ENCODE peak calls at places on chromosome 5, in nine cellular contexts. U is endothelial cell of umbilical vein; S is stimulated activated naive B cell treated with anti-CD40 and anti-IgM and Interleukin-4, amounts not matched to agents 10 μg/mL and 1 μg/mL and 100 μg/mL, for 72 hours; M is HL-60; P is stimulated activated CD8-positive, alpha-beta memory T cell treated with anti-CD3 and anti-CD28 coated beads, Interleukin-7, amount 100 ng/mL, for 24 hours; C is Peyer's patch; K is CD8-positive, alpha-beta memory T cell; E is HEK293T; N is T-helper 9 cell. L is an unnamed sample.

GRCh38 chr5:109880907-109881685 is 191.4 kb downstream of the MAN2A1 start:
- DNase-seq in U (peak; percentile 39), S (no peak), M (no peak), P (no peak), C (no peak), K (no peak), E (no peak), N (no peak), L (no peak)

GRCh38 chr5:135747824-135748223 is 86.6 kb upstream of the SLC25A48 start:
- DNase-seq in U (no peak), S (no peak), M (no peak), P (no peak), C (no peak), K (no peak), E (no peak), N (no peak), L (no peak)

GRCh38 chr5:159581502-159582249 is 251.4 kb upstream of the IL12B start:
- DNase-seq in U (no peak), S (no peak), M (no peak), P (no peak), C (no peak), K (no peak), E (no peak), N (no peak), L (no peak)

GRCh38 chr5:137201876-137202275 is 297.2 kb downstream of the SPOCK1 start:
- DNase-seq in U (no peak), S (no peak), M (no peak), P (no peak), C (no peak), K (no peak), E (no peak), N (no peak), L (no peak)

GRCh38 chr5:36876389-36876964 is at the start of gene NIPBL:
- DNase-seq in U (peak; percentile 88), S (peak; percentile 85), M (peak; percentile 80), P (peak; percentile 74), C (peak; percentile 93), K (peak; percentile 85), E (peak; percentile 78), N (peak; percentile 85), L (peak; percentile 67)

GRCh38 chr5:82628364-82628910 is 350.3 kb upstream of the RPS23 start:
- DNase-seq in U (peak; percentile 69), S (no peak), M (no peak), P (no peak), C (no peak), K (no peak), E (no peak), N (no peak), L (no peak)

GRCh38 chr5:145629047-145629446 is 206.1 kb downstream of the PRELID2 start:
- DNase-seq in U (no peak), S (no peak), M (no peak), P (no peak), C (no peak), K (no peak), E (no peak), N (no peak), L (no peak)

GRCh38 chr5:159763564-159763963 is 152.7 kb upstream of the ADRA1B start:
- DNase-seq in U (no peak), S (no peak), M (no peak), P (no peak), C (no peak), K (no peak), E (no peak), N (no peak), L (no peak)

GRCh38 chr5:56479126-56479525 is 246.0 kb upstream of the ANKRD55 start:
- DNase-seq in U (no peak), S (no peak), M (no peak), P (no peak), C (no peak), K (no peak), E (no peak), N (no peak), L (no peak)

GRCh38 chr5:168076561-168076991 is 214.9 kb upstream of the WWC1 start:
- DNase-seq in U (no peak), S (no peak), M (no peak), P (no peak), C (no peak), K (no peak), E (peak; percentile 34), N (no peak), L (no peak)

GRCh38 chr5:62132279-62132678 is 173.7 kb upstream of the KIF2A start:
- DNase-seq in U (no peak), S (no peak), M (no peak), P (no peak), C (no peak), K (no peak), E (no peak), N (no peak), L (no peak)

GRCh38 chr5:180633283-180634177 is 15.9 kb downstream of the FLT4 start:
- DNase-seq in U (no peak), S (no peak), M (no peak), P (no peak), C (no peak), K (no peak), E (no peak), N (no peak), L (no peak)

GRCh38 chr5:55540024-55540423 is 5.3 kb upstream of the PLPP1 start:
- DNase-seq in U (no peak), S (no peak), M (no peak), P (no peak), C (no peak), K (no peak), E (no peak), N (no peak), L (no peak)

GRCh38 chr5:68834486-68834885 is 259.3 kb upstream of the SLC30A5 start:
- DNase-seq in U (no peak), S (no peak), M (no peak), P (no peak), C (no peak), K (no peak), E (no peak), N (no peak), L (no peak)

GRCh38 chr5:179793470-179794139 is at the start of gene LTC4S:
- DNase-seq in U (peak; percentile 52), S (peak; percentile 46), M (peak; percentile 84), P (no peak), C (peak; percentile 83), K (peak; percentile 52), E (no peak), N (peak; percentile 52), L (no peak)

GRCh38 chr5:80414113-80414512 is 6.2 kb downstream of the ZFYVE16 start:
- DNase-seq in U (no peak), S (no peak), M (peak; percentile 44), P (no peak), C (no peak), K (no peak), E (no peak), N (no peak), L (no peak)

GRCh38 chr5:110634475-110634874 is 92.0 kb downstream of the TMEM232 start:
- DNase-seq in U (no peak), S (no peak), M (no peak), P (no peak), C (no peak), K (no peak), E (no peak), N (no peak), L (no peak)

GRCh38 chr5:150161242-150162141 is 5.1 kb upstream of the CDX1 start:
- DNase-seq in U (peak; percentile 59), S (peak; percentile 55), M (no peak), P (peak; percentile 75), C (peak; percentile 59), K (peak; percentile 42), E (peak; percentile 90), N (peak; percentile 67), L (no peak)

GRCh38 chr5:105903069-105903468 is 1767.7 kb downstream of the EFNA5 start:
- DNase-seq in U (no peak), S (no peak), M (no peak), P (no peak), C (no peak), K (no peak), E (no peak), N (no peak), L (no peak)

GRCh38 chr5:116289276-116289675 is 204.5 kb downstream of the COMMD10 start:
- DNase-seq in U (no peak), S (no peak), M (no peak), P (no peak), C (no peak), K (no peak), E (peak; percentile 23), N (no peak), L (no peak)

GRCh38 chr5:147782053-147783028 is at the start of gene JAKMIP2:
- DNase-seq in U (no peak), S (peak; percentile 86), M (peak; percentile 10), P (peak; percentile 68), C (peak; percentile 72), K (peak; percentile 62), E (peak; percentile 54), N (peak; percentile 32), L (peak; percentile 69)

GRCh38 chr5:176578391-176578808 is 29.3 kb downstream of the CDHR2 start:
- DNase-seq in U (peak; percentile 43), S (no peak), M (no peak), P (peak; percentile 14), C (peak; percentile 66), K (peak; percentile 25), E (peak; percentile 83), N (peak; percentile 37), L (no peak)

GRCh38 chr5:154371687-154372086 is 74.1 kb upstream of the SAP30L start:
- DNase-seq in U (no peak), S (no peak), M (no peak), P (no peak), C (no peak), K (no peak), E (no peak), N (no peak), L (peak; percentile 72)

GRCh38 chr5:126234563-126235195 is 188.5 kb upstream of the GRAMD2B start:
- DNase-seq in U (peak; percentile 22), S (no peak), M (no peak), P (no peak), C (no peak), K (no peak), E (peak; percentile 55), N (no peak), L (peak; percentile 24)

GRCh38 chr5:88389248-88390006 is 120.8 kb upstream of the TMEM161B start:
- DNase-seq in U (no peak), S (no peak), M (no peak), P (no peak), C (no peak), K (no peak), E (no peak), N (no peak), L (no peak)

GRCh38 chr5:14035859-14036440 is 91.5 kb upstream of the DNAH5 start:
- DNase-seq in U (peak; percentile 96), S (no peak), M (no peak), P (no peak), C (no peak), K (no peak), E (peak; percentile 49), N (no peak), L (peak; percentile 79)

GRCh38 chr5:82359286-82359685 is 81.1 kb upstream of the RPS23 start:
- DNase-seq in U (no peak), S (no peak), M (no peak), P (no peak), C (no peak), K (no peak), E (no peak), N (no peak), L (no peak)

GRCh38 chr5:175796536-175797499 is 74.6 kb upstream of the CPLX2 start:
- DNase-seq in U (peak; percentile 66), S (peak; percentile 48), M (peak; percentile 64), P (peak; percentile 54), C (peak; percentile 20), K (peak; percentile 49), E (peak; percentile 95), N (peak; percentile 72), L (peak; percentile 49)

GRCh38 chr5:119304439-119304838 is 51.4 kb upstream of the TNFAIP8 start:
- DNase-seq in U (no peak), S (no peak), M (no peak), P (no peak), C (no peak), K (no peak), E (no peak), N (no peak), L (no peak)